ENCODE peak calls at places on chromosomes 4 and X, in nine cellular contexts. L, U, V, E, M, H, Q, K and F are unnamed samples.

GRCh38 chrX:85569691-85570090 is 190.2 kb upstream of the POF1B start:
- DNase-seq in V (no peak), U (no peak), Q (no peak), M (no peak), E (no peak), H (no peak), L (no peak), K (no peak), F (no peak)

GRCh38 chr4:1053080-1053661 is 41.7 kb downstream of the FGFRL1 start:
- DNase-seq in U (peak; percentile 78), E (no peak), K (peak; percentile 63), M (peak; percentile 76), H (no peak), Q (no peak), V (no peak), L (peak; percentile 20), F (peak; percentile 51)

GRCh38 chrX:45903781-45904201 is 641.4 kb downstream of the ZNF674 start:
- DNase-seq in K (peak; percentile 19), E (no peak), M (no peak), U (no peak), Q (no peak), H (no peak), V (no peak), L (no peak), F (no peak)

GRCh38 chr4:23788460-23788859 is 101.4 kb downstream of the PPARGC1A start:
- DNase-seq in L (peak; percentile 56), E (no peak), K (peak; percentile 50), U (no peak), Q (no peak), H (no peak), M (no peak), V (no peak), F (no peak)

GRCh38 chr4:128107766-128108165 is 46.7 kb downstream of the LARP1B start:
- DNase-seq in U (peak; percentile 7), M (peak; percentile 12), V (no peak), E (no peak), K (no peak), Q (no peak), L (peak; percentile 92), H (no peak), F (peak; percentile 21)

GRCh38 chr4:139675156-139675555 is 9.5 kb downstream of the MGST2 start:
- DNase-seq in U (no peak), M (no peak), H (no peak), V (no peak), K (no peak), L (no peak), E (no peak), Q (no peak), F (no peak)

GRCh38 chr4:101339332-101339731 is 8.0 kb downstream of the PPP3CA start:
- DNase-seq in U (no peak), L (no peak), V (no peak), H (no peak), Q (no peak), K (no peak), M (no peak), E (no peak), F (no peak)

GRCh38 chr4:8676676-8677075 is 84.1 kb downstream of the CPZ start:
- DNase-seq in V (no peak), M (no peak), H (no peak), Q (no peak), L (no peak), K (no peak), E (no peak), U (no peak), F (no peak)

GRCh38 chr4:5808081-5808741 is 84.7 kb downstream of the CRMP1 start:
- DNase-seq in E (no peak), V (no peak), K (no peak), M (no peak), L (peak; percentile 37), H (no peak), U (no peak), Q (no peak), F (no peak)

GRCh38 chrX:152904151-152905080 is 6.5 kb downstream of the ZNF185 start:
- DNase-seq in L (peak; percentile 70), M (peak; percentile 11), K (peak; percentile 68), E (peak; percentile 77), V (no peak), U (peak; percentile 83), H (peak; percentile 20), Q (peak; percentile 64), F (no peak)

GRCh38 chr4:8409271-8410065 is 31.1 kb downstream of the ACOX3 start:
- DNase-seq in H (no peak), V (peak; percentile 23), M (no peak), Q (peak; percentile 30), U (peak; percentile 61), L (no peak), E (peak; percentile 42), K (peak; percentile 10), F (no peak)

GRCh38 chrX:12894074-12894691 is 12.2 kb upstream of the TLR8 start:
- DNase-seq in L (no peak), H (peak; percentile 27), M (no peak), Q (no peak), V (peak; percentile 26), E (peak; percentile 29), U (peak; percentile 11), K (peak; percentile 24), F (no peak)

GRCh38 chr4:11535333-11535732 is 106.6 kb upstream of the HS3ST1 start:
- DNase-seq in Q (no peak), K (no peak), E (no peak), U (no peak), L (no peak), M (no peak), H (no peak), V (no peak), F (no peak)

GRCh38 chrX:68059469-68059868 is 373.8 kb downstream of the OPHN1 start:
- DNase-seq in U (no peak), M (no peak), K (peak; percentile 9), V (no peak), E (no peak), L (no peak), Q (no peak), H (no peak), F (no peak)

GRCh38 chrX:109489174-109489573 is 7.3 kb upstream of the GUCY2F start:
- DNase-seq in V (no peak), M (no peak), E (no peak), Q (no peak), L (no peak), U (no peak), K (no peak), H (no peak), F (no peak)

GRCh38 chr4:71259911-71260331 is 78.9 kb upstream of the SLC4A4 start:
- DNase-seq in Q (no peak), H (no peak), E (no peak), K (peak; percentile 93), V (no peak), L (no peak), U (no peak), M (no peak), F (no peak)

GRCh38 chrX:49117597-49117996 is 5.9 kb downstream of the GPKOW start:
- DNase-seq in K (no peak), E (no peak), L (no peak), M (no peak), H (no peak), Q (no peak), V (no peak), U (no peak), F (no peak)